ENCODE peak calls at places on chromosomes 11 and 22, in nine cellular contexts. J is epithelial cell of prostate, V is neural progenitor cell, M is substantia nigra, F is tibial artery, N is adrenal gland, G is cardiac muscle cell, C is uterus, O is body of pancreas. Z is an unnamed sample.
A peak's percentile ranks its signal among the peaks of the same experiment; 100 is the strongest.

GRCh38 chr11:64826578-64827450 is 16.5 kb upstream of the MEN1 start:
- DNase-seq in V (no peak), N (no peak), F (no peak), G (no peak), O (no peak), J (no peak), C (no peak), M (no peak), Z (no peak)

GRCh38 chr11:134562941-134563471 is 151.0 kb upstream of the B3GAT1 start:
- DNase-seq in G (no peak), V (no peak), M (no peak), F (peak; percentile 48), C (no peak), O (no peak), J (no peak), N (no peak), Z (no peak)

GRCh38 chr22:45179276-45180049 is 15.7 kb downstream of the NUP50 start:
- DNase-seq in M (no peak), G (no peak), C (no peak), J (no peak), O (no peak), V (no peak), F (no peak), N (no peak), Z (no peak)

GRCh38 chr11:1226226-1226961 is 3.5 kb downstream of the MUC5B start:
- DNase-seq in O (no peak), G (no peak), C (no peak), J (no peak), M (no peak), F (peak; percentile 60), N (peak; percentile 6), V (peak; percentile 49), Z (no peak)

GRCh38 chr11:69244286-69244685 is 49.7 kb upstream of the MYEOV start:
- DNase-seq in J (no peak), C (no peak), N (no peak), O (no peak), V (no peak), F (no peak), M (no peak), G (no peak), Z (no peak)

GRCh38 chr11:45383229-45383628 is 97.1 kb upstream of the SYT13 start:
- DNase-seq in G (peak; percentile 85), M (no peak), V (no peak), F (no peak), J (no peak), O (peak; percentile 7), N (no peak), C (no peak), Z (no peak)

GRCh38 chr11:75350743-75351540 is 519 bp downstream of the ARRB1 start:
- DNase-seq in V (peak; percentile 52), F (peak; percentile 82), M (no peak), G (peak; percentile 24), O (peak; percentile 78), N (peak; percentile 72), J (no peak), C (peak; percentile 45), Z (peak; percentile 61)

GRCh38 chr22:39314251-39314971 is 5.0 kb downstream of the RPL3 start:
- DNase-seq in F (no peak), C (no peak), V (no peak), M (no peak), N (peak; percentile 93), J (no peak), G (no peak), O (no peak), Z (no peak)

GRCh38 chr11:33268945-33269567 is 11.9 kb downstream of the HIPK3 start:
- DNase-seq in O (no peak), N (no peak), F (no peak), V (no peak), M (no peak), G (peak; percentile 59), J (no peak), C (no peak), Z (no peak)

GRCh38 chr11:10655227-10655626 is 38.3 kb downstream of the IRAG1 start:
- DNase-seq in C (no peak), F (no peak), O (no peak), V (no peak), M (no peak), G (no peak), N (no peak), J (no peak), Z (no peak)

GRCh38 chr11:1628506-1629325 is 859 bp upstream of the KRTAP5-5 start:
- DNase-seq in C (no peak), N (peak; percentile 52), V (peak; percentile 79), G (peak; percentile 48), M (peak; percentile 10), J (no peak), O (peak; percentile 47), F (no peak), Z (no peak)

GRCh38 chr22:41857160-41857859 is 24.4 kb downstream of the SREBF2 start:
- DNase-seq in N (peak; percentile 62), M (no peak), O (peak; percentile 38), G (peak; percentile 60), J (peak; percentile 48), F (no peak), V (peak; percentile 70), C (no peak), Z (no peak)

GRCh38 chr22:39995346-39996252 is 845 bp downstream of the FAM83F start:
- DNase-seq in G (no peak), J (no peak), C (no peak), N (no peak), V (no peak), O (peak; percentile 57), F (no peak), M (no peak), Z (no peak)

GRCh38 chr11:810040-810567 is 337 bp downstream of the RPLP2 start:
- DNase-seq in J (no peak), M (no peak), G (no peak), O (no peak), N (no peak), C (no peak), F (no peak), V (no peak), Z (no peak)

GRCh38 chr11:95305726-95306522 is 74.9 kb upstream of the SESN3 start:
- DNase-seq in G (peak; percentile 34), J (no peak), N (no peak), O (no peak), F (no peak), V (no peak), M (no peak), C (no peak), Z (no peak)

GRCh38 chr11:110311783-110312578 is 15.6 kb upstream of the RDX start:
- DNase-seq in V (no peak), N (peak; percentile 69), O (no peak), G (peak; percentile 40), M (no peak), C (no peak), F (no peak), J (no peak), Z (no peak)

GRCh38 chr22:19082793-19083192 is 39.4 kb downstream of the DGCR2 start:
- DNase-seq in M (no peak), O (no peak), V (no peak), G (no peak), J (no peak), F (peak; percentile 49), N (no peak), C (no peak), Z (no peak)

GRCh38 chr11:47656284-47656915 is 14.0 kb upstream of the MTCH2 start:
- DNase-seq in N (no peak), J (no peak), V (no peak), O (no peak), G (no peak), F (no peak), C (no peak), M (no peak), Z (no peak)

DNA sequence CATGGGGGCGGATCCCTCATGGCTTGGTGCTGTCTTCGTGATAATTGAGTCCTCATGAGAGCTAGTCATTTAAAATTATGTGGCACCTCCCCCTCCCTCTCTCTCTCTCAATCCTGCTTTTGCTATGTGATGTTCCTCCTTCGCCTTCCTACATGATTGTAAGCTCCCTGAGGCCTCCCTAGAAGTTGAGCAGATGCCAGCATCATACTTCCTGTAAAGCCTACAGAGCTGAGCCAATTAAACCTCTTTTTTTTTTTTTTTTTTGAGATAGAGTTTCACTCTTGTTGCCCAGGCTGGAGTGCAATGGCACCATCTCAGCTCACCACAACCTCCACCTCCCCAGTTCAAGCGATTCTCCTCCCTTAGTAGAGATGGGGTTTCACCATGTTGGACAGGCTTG is 9.7 kb upstream of the MTCH2 start:
- DNase-seq in F (peak; percentile 13), J (no peak), N (no peak), O (no peak), M (no peak), V (no peak), C (peak; percentile 36), G (no peak), Z (no peak)
- H3K27ac ChIP-seq in F (no peak overlapping the region), J (no peak overlapping the region), N (no peak overlapping the region), O (no peak overlapping the region), M (no peak overlapping the region), V (no peak overlapping the region), C (no peak overlapping the region), G (no peak overlapping the region), Z (no peak overlapping the region)

GRCh38 chr11:124672531-124673215 is 866 bp downstream of the SIAE start:
- DNase-seq in J (no peak), O (no peak), F (no peak), M (no peak), G (no peak), V (no peak), C (no peak), N (no peak), Z (no peak)
- H3K27ac ChIP-seq in J (no peak overlapping the region), O (peak overlapping the region; percentile 87), F (peak overlapping the region; percentile 93), M (peak overlapping the region; percentile 80), G (no peak overlapping the region), V (no peak overlapping the region), C (peak overlapping the region; percentile 80), N (peak overlapping the region; percentile 68), Z (no peak overlapping the region)

GRCh38 chr11:61753672-61754071 is 1.2 kb downstream of the MYRF start:
- DNase-seq in O (no peak), V (no peak), F (no peak), N (no peak), C (no peak), J (no peak), G (no peak), M (no peak), Z (no peak)
- H3K27ac ChIP-seq in O (peak overlapping the region; percentile 95), V (no peak overlapping the region), F (no peak overlapping the region), N (no peak overlapping the region), C (peak overlapping the region; percentile 86), J (no peak overlapping the region), G (peak overlapping the region; percentile 85), M (peak overlapping the region; percentile 97), Z (no peak overlapping the region)

DNA sequence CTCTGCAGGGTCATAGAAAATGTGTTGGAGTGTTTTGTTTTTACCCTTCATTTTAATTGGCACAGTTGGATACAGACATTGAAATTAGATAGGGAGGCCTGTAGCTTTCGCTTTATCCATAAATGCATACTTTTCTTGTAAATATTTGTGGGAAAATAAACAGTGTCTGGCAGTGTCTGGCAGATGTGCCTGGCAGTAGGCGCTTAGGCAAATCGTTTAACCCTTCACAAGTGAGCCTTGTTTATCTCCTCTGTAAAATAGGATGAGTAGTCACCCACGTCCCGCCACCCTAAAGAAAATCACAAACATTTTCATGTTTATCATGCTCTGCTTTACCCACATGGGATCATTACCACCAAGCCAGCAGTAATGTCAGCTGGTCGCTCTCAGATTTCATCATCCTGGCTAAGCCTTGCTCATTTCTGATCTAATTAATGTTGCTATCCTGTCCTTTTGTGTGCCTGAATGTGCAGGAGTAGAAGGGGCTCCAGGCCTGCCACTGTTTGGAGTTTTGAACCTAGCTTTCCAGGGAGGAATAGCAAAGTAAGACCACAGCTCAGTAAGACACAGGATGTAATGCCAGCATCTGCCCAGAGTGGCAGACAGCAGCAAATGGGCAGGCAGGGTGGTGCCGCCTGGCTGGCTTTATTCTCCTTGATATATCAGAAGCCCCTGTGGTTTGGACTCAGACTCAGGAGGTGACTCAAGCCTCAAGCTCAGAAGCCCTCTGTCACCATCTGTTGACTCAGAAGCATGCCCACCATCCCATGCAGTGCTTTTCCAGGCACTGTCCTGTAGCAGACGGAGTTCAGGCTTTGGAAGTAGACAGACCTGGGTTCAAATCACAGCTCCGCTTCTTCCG is 73.0 kb upstream of the TTC12 start:
- DNase-seq in V (no peak), N (no peak), G (peak; percentile 24), C (no peak), M (no peak), F (no peak), J (no peak), O (no peak), Z (no peak)
- H3K27ac ChIP-seq in V (no peak overlapping the region), N (no peak overlapping the region), G (no peak overlapping the region), C (no peak overlapping the region), M (peak overlapping the region; percentile 36), F (no peak overlapping the region), J (no peak overlapping the region), O (no peak overlapping the region), Z (no peak overlapping the region)

Z was measured in lung.